ENCODE peak calls at places on chromosome 4, in eight cellular contexts. P is nephron progenitor cell; L is astrocyte of the cerebellum; I is stimulated activated CD8-positive, alpha-beta memory T cell treated with anti-CD3 and anti-CD28 coated beads, Interleukin-4, amount 100 ng/mL, for 24 hours; G is fibroblast of mammary gland; F is mesendoderm; Y is epithelial cell of esophagus; X is coronary artery. B is an unnamed sample.

GRCh38 chr4:52507774-52508173 is 151.3 kb downstream of the USP46 start:
- DNase-seq in P (no peak), L (no peak), I (no peak), G (no peak), F (no peak), Y (no peak), X (no peak), B (peak; percentile 17)

GRCh38 chr4:110586137-110586850 is 36.6 kb downstream of the PITX2 start:
- DNase-seq in P (no peak), L (peak; percentile 57), I (no peak), G (peak; percentile 76), F (peak; percentile 66), Y (peak; percentile 70), X (no peak), B (peak; percentile 61)

GRCh38 chr4:120749445-120750151 is 172.9 kb downstream of the PRDM5 start:
- DNase-seq in P (no peak), L (no peak), I (no peak), G (no peak), F (no peak), Y (no peak), X (no peak), B (peak; percentile 77)

GRCh38 chr4:55291227-55291629 is 54.8 kb upstream of the SRD5A3 start:
- DNase-seq in P (no peak), L (no peak), I (no peak), G (peak; percentile 40), F (no peak), Y (no peak), X (no peak), B (no peak)

GRCh38 chr4:498328-498919 is 532 bp downstream of the ZNF721 start:
- DNase-seq in P (no peak), L (no peak), I (no peak), G (no peak), F (peak; percentile 45), Y (no peak), X (no peak), B (peak; percentile 37)

GRCh38 chr4:11599044-11599443 is 170.3 kb upstream of the HS3ST1 start:
- DNase-seq in P (no peak), L (no peak), I (no peak), G (no peak), F (no peak), Y (peak; percentile 49), X (no peak), B (no peak)

GRCh38 chr4:22932326-22932725 is 239.6 kb downstream of the GBA3 start:
- DNase-seq in P (no peak), L (no peak), I (no peak), G (no peak), F (no peak), Y (no peak), X (no peak), B (no peak)

GRCh38 chr4:866761-867390 is 40.9 kb upstream of the CPLX1 start:
- DNase-seq in P (no peak), L (no peak), I (no peak), G (peak; percentile 26), F (peak; percentile 22), Y (peak; percentile 78), X (no peak), B (no peak)

GRCh38 chr4:118760493-118760892 is 75.3 kb downstream of the METTL14 start:
- DNase-seq in P (no peak), L (no peak), I (no peak), G (no peak), F (no peak), Y (no peak), X (no peak), B (no peak)

GRCh38 chr4:158823461-158823873 is 54.6 kb downstream of the FNIP2 start:
- DNase-seq in P (no peak), L (no peak), I (no peak), G (peak; percentile 84), F (no peak), Y (peak; percentile 33), X (no peak), B (no peak)

GRCh38 chr4:118282692-118283091 is 70.1 kb downstream of the PRSS12 start:
- DNase-seq in P (no peak), L (no peak), I (no peak), G (peak; percentile 88), F (peak; percentile 19), Y (peak; percentile 90), X (no peak), B (no peak)

GRCh38 chr4:3239342-3239741 is 9.6 kb upstream of the MSANTD1 start:
- DNase-seq in P (no peak), L (no peak), I (no peak), G (no peak), F (no peak), Y (no peak), X (no peak), B (no peak)

GRCh38 chr4:89981789-89982334 is 87.2 kb downstream of the MMRN1 start:
- DNase-seq in P (no peak), L (no peak), I (no peak), G (no peak), F (no peak), Y (no peak), X (no peak), B (no peak)

GRCh38 chr4:76657443-76657842 is 222.4 kb downstream of the SHROOM3 start:
- DNase-seq in P (no peak), L (no peak), I (no peak), G (no peak), F (no peak), Y (no peak), X (no peak), B (no peak)

GRCh38 chr4:38128478-38129451 is 168.6 kb downstream of the PTTG2 start:
- DNase-seq in P (no peak), L (no peak), I (peak; percentile 48), G (peak; percentile 90), F (peak; percentile 76), Y (peak; percentile 100), X (no peak), B (no peak)

GRCh38 chr4:77437079-77437478 is 168.5 kb upstream of the CXCL13 start:
- DNase-seq in P (no peak), L (no peak), I (no peak), G (no peak), F (peak; percentile 3), Y (no peak), X (no peak), B (no peak)

GRCh38 chr4:48127882-48128394 is 6.1 kb downstream of the TXK start:
- DNase-seq in P (peak; percentile 61), L (peak; percentile 99), I (peak; percentile 59), G (peak; percentile 87), F (peak; percentile 97), Y (peak; percentile 85), X (no peak), B (peak; percentile 77)

GRCh38 chr4:121191351-121191750 is 27.2 kb upstream of the TNIP3 start:
- DNase-seq in P (no peak), L (no peak), I (no peak), G (no peak), F (no peak), Y (no peak), X (no peak), B (no peak)

GRCh38 chr4:41748788-41749445 is 392 bp upstream of the PHOX2B start:
- DNase-seq in P (no peak), L (no peak), I (no peak), G (no peak), F (no peak), Y (no peak), X (no peak), B (peak; percentile 55)

GRCh38 chr4:109077486-109077885 is 225.0 kb downstream of the COL25A1 start:
- DNase-seq in P (no peak), L (no peak), I (no peak), G (peak; percentile 13), F (no peak), Y (peak; percentile 29), X (no peak), B (no peak)

GRCh38 chr4:76572224-76572623 is 137.2 kb downstream of the SHROOM3 start:
- DNase-seq in P (no peak), L (no peak), I (no peak), G (no peak), F (no peak), Y (no peak), X (no peak), B (no peak)

GRCh38 chr4:157912212-157912611 is 260.6 kb downstream of the GASK1B start:
- DNase-seq in P (no peak), L (no peak), I (no peak), G (no peak), F (no peak), Y (no peak), X (no peak), B (no peak)

GRCh38 chr4:152949930-152950329 is 13.8 kb downstream of the FHDC1 start:
- DNase-seq in P (no peak), L (no peak), I (no peak), G (no peak), F (peak; percentile 65), Y (no peak), X (no peak), B (no peak)

GRCh38 chr4:150316332-150317205 is 238.3 kb downstream of the DCLK2 start:
- DNase-seq in P (no peak), L (no peak), I (no peak), G (no peak), F (no peak), Y (no peak), X (no peak), B (no peak)

GRCh38 chr4:7658297-7659204 is 223.8 kb upstream of the PSAPL1 start:
- DNase-seq in P (no peak), L (no peak), I (no peak), G (no peak), F (no peak), Y (no peak), X (no peak), B (no peak)

GRCh38 chr4:182212211-182212761 is 30.9 kb upstream of the TENM3 start:
- DNase-seq in P (peak; percentile 50), L (no peak), I (no peak), G (peak; percentile 69), F (no peak), Y (peak; percentile 55), X (no peak), B (peak; percentile 87)

GRCh38 chr4:10492486-10492885 is 35.3 kb upstream of the ZNF518B start:
- DNase-seq in P (peak; percentile 4), L (no peak), I (no peak), G (no peak), F (no peak), Y (no peak), X (no peak), B (peak; percentile 53)

GRCh38 chr4:142614621-142615323 is 231.3 kb downstream of the INPP4B start:
- DNase-seq in P (no peak), L (no peak), I (no peak), G (peak; percentile 79), F (no peak), Y (no peak), X (no peak), B (no peak)

GRCh38 chr4:184954482-184954881 is 63.8 kb upstream of the HELT start:
- DNase-seq in P (no peak), L (no peak), I (no peak), G (no peak), F (no peak), Y (no peak), X (no peak), B (no peak)

GRCh38 chr4:94714360-94714759 is 43.4 kb upstream of the BMPR1B start:
- DNase-seq in P (no peak), L (no peak), I (no peak), G (peak; percentile 22), F (no peak), Y (no peak), X (no peak), B (no peak)

GRCh38 chr4:75895744-75896314 is 6.4 kb downstream of the PPEF2 start:
- DNase-seq in P (no peak), L (peak; percentile 3), I (no peak), G (peak; percentile 38), F (peak; percentile 68), Y (peak; percentile 48), X (no peak), B (peak; percentile 56)

GRCh38 chr4:8606966-8607365 is 14.4 kb downstream of the CPZ start:
- DNase-seq in P (no peak), L (no peak), I (no peak), G (no peak), F (no peak), Y (no peak), X (no peak), B (no peak)

GRCh38 chr4:41204400-41204978 is 9.9 kb downstream of the APBB2 start:
- DNase-seq in P (no peak), L (no peak), I (no peak), G (peak; percentile 68), F (peak; percentile 73), Y (peak; percentile 47), X (no peak), B (no peak)